ENCODE peak calls at places on chromosomes 16 and 17, in seven cellular contexts. K is ovary, C is A549, R is tibial nerve, F is K562, Z is sigmoid colon, Y is transverse colon. A is an unnamed sample.
A peak's percentile ranks its signal among the peaks of the same experiment; 100 is the strongest.

GRCh38 chr16:1034230-1035065 is 38.1 kb upstream of the SSTR5 start:
- DNase-seq in K (no peak), C (no peak), R (no peak), F (no peak), Z (no peak), Y (no peak), A (no peak)

GRCh38 chr17:80704894-80705293 is 160.3 kb downstream of the RPTOR start:
- DNase-seq in K (no peak), C (no peak), R (no peak), F (no peak), Z (no peak), Y (no peak), A (no peak)

GRCh38 chr17:51029568-51030463 is 90.9 kb downstream of the SPAG9 start:
- DNase-seq in K (no peak), C (no peak), R (no peak), F (no peak), Z (no peak), Y (no peak), A (no peak)

GRCh38 chr17:80859004-80859941 is 132.4 kb upstream of the CHMP6 start:
- DNase-seq in K (peak; percentile 76), C (peak; percentile 37), R (peak; percentile 67), F (no peak), Z (peak; percentile 94), Y (peak; percentile 61), A (peak; percentile 75)

GRCh38 chr17:32646941-32647340 is 160.1 kb downstream of the CDK5R1 start:
- DNase-seq in K (no peak), C (no peak), R (no peak), F (no peak), Z (no peak), Y (no peak), A (no peak)

GRCh38 chr17:17151962-17152361 is 54.2 kb downstream of the PLD6 start:
- DNase-seq in K (peak; percentile 68), C (peak; percentile 85), R (peak; percentile 71), F (no peak), Z (peak; percentile 96), Y (peak; percentile 63), A (peak; percentile 76)

GRCh38 chr17:37301288-37301687 is 74.5 kb upstream of the C17orf78 start:
- DNase-seq in K (peak; percentile 13), C (peak; percentile 70), R (no peak), F (no peak), Z (no peak), Y (no peak), A (no peak)

GRCh38 chr17:5099271-5099670 is 12.4 kb downstream of the ZNF232 start:
- DNase-seq in K (no peak), C (no peak), R (no peak), F (no peak), Z (no peak), Y (no peak), A (no peak)

GRCh38 chr17:81114694-81115093 is 50.6 kb upstream of the PVALEF start:
- DNase-seq in K (no peak), C (no peak), R (no peak), F (no peak), Z (no peak), Y (no peak), A (no peak)

GRCh38 chr17:47945529-47946508 is 4.4 kb downstream of the PNPO start:
- DNase-seq in K (no peak), C (no peak), R (no peak), F (no peak), Z (no peak), Y (no peak), A (peak; percentile 67)

GRCh38 chr17:61335845-61336655 is 63.6 kb upstream of the TBX2 start:
- DNase-seq in K (no peak), C (peak; percentile 63), R (no peak), F (no peak), Z (no peak), Y (no peak), A (peak; percentile 72)

GRCh38 chr16:88596477-88596876 is 26.3 kb downstream of the ZC3H18 start:
- DNase-seq in K (no peak), C (no peak), R (no peak), F (no peak), Z (no peak), Y (no peak), A (no peak)

GRCh38 chr17:1470774-1471462 is 14.9 kb upstream of the CRK start:
- DNase-seq in K (no peak), C (no peak), R (no peak), F (no peak), Z (no peak), Y (no peak), A (no peak)

GRCh38 chr17:1469231-1469852 is 13.3 kb upstream of the CRK start:
- DNase-seq in K (no peak), C (peak; percentile 93), R (no peak), F (no peak), Z (no peak), Y (no peak), A (no peak)

GRCh38 chr17:1467258-1467657 is 11.2 kb upstream of the CRK start:
- DNase-seq in K (no peak), C (no peak), R (no peak), F (no peak), Z (no peak), Y (no peak), A (no peak)

GRCh38 chr17:1470071-1470773 is 14.2 kb upstream of the CRK start:
- DNase-seq in K (no peak), C (no peak), R (no peak), F (no peak), Z (no peak), Y (no peak), A (no peak)

DNA sequence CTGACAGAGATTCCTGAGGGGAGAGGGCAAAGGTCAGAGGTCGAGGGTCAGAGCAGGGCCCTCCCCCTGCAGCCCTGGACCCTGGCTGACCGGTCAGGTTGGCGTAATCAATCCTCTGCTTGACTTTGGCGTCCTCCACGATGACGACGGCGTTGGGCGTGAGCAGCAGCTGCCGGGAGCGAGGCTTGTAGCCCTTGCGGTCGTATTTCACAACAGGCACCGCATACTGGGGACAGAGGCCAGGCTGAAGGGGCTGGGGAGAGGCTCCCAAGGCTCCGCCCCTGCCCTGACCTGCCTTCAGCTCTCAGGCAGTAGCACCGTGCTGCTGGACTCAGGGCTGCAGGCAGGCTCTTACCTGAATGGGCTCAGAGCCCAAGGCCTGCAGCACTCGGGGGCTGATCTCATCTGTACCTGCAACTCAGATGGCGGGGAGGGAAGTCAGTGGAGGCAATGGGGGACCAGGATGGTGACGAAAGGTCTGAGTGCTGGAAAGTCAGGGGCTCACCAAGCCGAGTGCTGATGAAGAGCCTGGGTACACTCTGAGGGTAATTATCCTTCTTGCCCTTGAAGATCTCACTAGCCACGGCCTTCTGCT is 12.0 kb upstream of the CRK start:
- DNase-seq in K (no peak), C (no peak), R (peak; percentile 61), F (no peak), Z (peak; percentile 81), Y (no peak), A (no peak)
- TF ChIP-seq POLR2A in K (no peak), C (no peak), R (no peak), F (no peak), Z (no peak), Y (no peak), A (no peak)

GRCh38 chr16:25713785-25714570 is 22.2 kb downstream of the HS3ST4 start:
- DNase-seq in K (no peak), C (no peak), R (no peak), F (no peak), Z (no peak), Y (no peak), A (no peak)

GRCh38 chr16:25707553-25707952 is 15.8 kb downstream of the HS3ST4 start:
- DNase-seq in K (no peak), C (no peak), R (no peak), F (no peak), Z (no peak), Y (no peak), A (no peak)

GRCh38 chr16:25707982-25708583 is 16.3 kb downstream of the HS3ST4 start:
- DNase-seq in K (no peak), C (peak; percentile 52), R (no peak), F (peak; percentile 62), Z (no peak), Y (peak; percentile 10), A (peak; percentile 42)

GRCh38 chr16:25709182-25709581 is 17.4 kb downstream of the HS3ST4 start:
- DNase-seq in K (no peak), C (no peak), R (no peak), F (no peak), Z (no peak), Y (no peak), A (no peak)
- TF ChIP-seq EP300 in K (no peak), C (no peak), R (no peak), F (no peak), Z (no peak), Y (no peak), A (no peak)

GRCh38 chr17:76270770-76271668 is 5.9 kb downstream of the UBALD2 start:
- DNase-seq in K (no peak), C (no peak), R (no peak), F (no peak), Z (no peak), Y (no peak), A (no peak)
- TF ChIP-seq POLR2A in K (no peak), C (no peak), R (no peak), F (peak; percentile 29), Z (no peak), Y (peak; percentile 7), A (no peak)

GRCh38 chr17:8438441-8438840 is 2.8 kb downstream of the NDEL1 start:
- DNase-seq in K (no peak), C (no peak), R (no peak), F (no peak), Z (no peak), Y (no peak), A (no peak)

GRCh38 chr17:8439681-8440080 is 4.0 kb downstream of the NDEL1 start:
- DNase-seq in K (no peak), C (no peak), R (no peak), F (no peak), Z (no peak), Y (no peak), A (no peak)

GRCh38 chr17:8436169-8436932 is 667 bp downstream of the NDEL1 start:
- DNase-seq in K (peak; percentile 50), C (peak; percentile 64), R (peak; percentile 46), F (peak; percentile 22), Z (peak; percentile 83), Y (peak; percentile 75), A (peak; percentile 69)

GRCh38 chr17:8430966-8431365 is 4.7 kb upstream of the NDEL1 start:
- DNase-seq in K (peak; percentile 32), C (no peak), R (peak; percentile 29), F (no peak), Z (peak; percentile 77), Y (no peak), A (no peak)

DNA sequence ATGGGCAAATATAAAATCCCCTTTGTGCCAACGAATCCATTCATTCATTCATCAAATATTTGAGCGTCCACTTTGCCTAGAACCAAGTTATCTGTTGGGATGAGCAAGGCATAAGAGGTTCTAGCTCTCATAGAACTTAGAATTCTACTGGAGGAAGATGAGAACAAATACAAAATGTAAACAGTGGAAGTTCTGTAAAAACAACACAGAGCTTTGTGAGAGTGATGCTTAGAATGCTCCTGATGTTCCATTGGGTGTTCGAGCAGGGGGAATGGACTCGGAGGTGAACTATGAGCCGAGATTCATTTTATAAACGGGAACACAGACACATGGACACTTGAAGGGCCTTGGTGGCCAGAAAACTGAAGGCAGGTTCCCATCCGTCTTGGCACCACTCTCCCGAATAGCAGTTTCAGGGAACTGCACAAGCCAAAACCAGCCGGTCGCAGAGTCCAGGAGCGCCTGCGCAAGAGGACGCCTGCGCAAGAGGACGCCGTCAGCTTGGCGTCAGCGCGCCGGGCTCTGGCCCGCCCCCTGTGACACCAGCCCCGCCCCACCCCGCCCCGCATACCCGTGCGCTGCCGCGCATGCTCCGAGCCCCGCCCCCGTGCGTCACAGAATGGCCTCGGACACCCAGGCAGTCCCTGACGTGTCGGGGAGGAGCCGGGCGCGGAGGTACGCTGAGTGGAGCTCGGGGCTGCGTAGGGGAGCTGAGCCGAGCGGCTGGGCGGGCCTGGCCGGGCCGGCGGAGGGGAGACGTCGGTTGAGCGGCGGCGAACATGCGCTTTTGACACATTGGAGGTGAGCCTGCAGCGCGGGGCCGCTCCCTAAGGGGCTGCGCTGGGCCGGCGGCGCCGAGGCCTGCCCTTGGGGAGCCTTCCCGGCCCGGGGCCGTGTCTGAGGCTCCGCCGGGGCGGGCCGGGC is at the start of gene NDEL1:
- DNase-seq in K (peak; percentile 99), C (peak; percentile 98), R (peak; percentile 97), F (peak; percentile 96), Z (peak; percentile 100), Y (peak; percentile 99), A (peak; percentile 99)
- TF ChIP-seq EP300 in K (peak; percentile 68), C (no peak), R (peak; percentile 100), F (no peak), Z (no peak), Y (peak; percentile 37), A (no peak)

A was measured in stomach.